ENCODE peak calls at places on chromosome 2, in seven cellular contexts. Q, L, B, H, D, R and G are unnamed samples.

GRCh38 chr2:144515694-144516416 is 4.1 kb downstream of the ZEB2 start:
- DNase-seq in Q (peak), L (no peak), B (peak), H (no peak), D (no peak), R (peak), G (peak)

GRCh38 chr2:237745250-237745613 is 53.3 kb upstream of the RBM44 start:
- DNase-seq in Q (no peak), L (no peak), B (no peak), H (no peak), D (no peak), R (no peak), G (no peak)

GRCh38 chr2:152396051-152396511 is 61.1 kb downstream of the FMNL2 start:
- DNase-seq in Q (no peak), L (no peak), B (no peak), H (no peak), D (no peak), R (no peak), G (no peak)

GRCh38 chr2:240567137-240567871 is 980 bp upstream of the RNPEPL1 start:
- DNase-seq in Q (peak), L (no peak), B (peak), H (peak), D (no peak), R (no peak), G (no peak)

GRCh38 chr2:149365826-149366583 is 35.6 kb downstream of the LYPD6 start:
- DNase-seq in Q (no peak), L (no peak), B (no peak), H (peak), D (no peak), R (no peak), G (peak)

GRCh38 chr2:174326880-174327558 is 7.7 kb upstream of the SP9 start:
- DNase-seq in Q (no peak), L (no peak), B (no peak), H (no peak), D (no peak), R (no peak), G (no peak)

GRCh38 chr2:20561703-20562454 is 89.0 kb downstream of the HS1BP3 start:
- DNase-seq in Q (no peak), L (no peak), B (no peak), H (no peak), D (peak), R (peak), G (peak)

GRCh38 chr2:71492112-71492511 is 38.8 kb downstream of the DYSF start:
- DNase-seq in Q (no peak), L (no peak), B (no peak), H (no peak), D (no peak), R (peak), G (no peak)

GRCh38 chr2:27652790-27653189 is 10.6 kb downstream of the SUPT7L start:
- DNase-seq in Q (no peak), L (no peak), B (no peak), H (no peak), D (no peak), R (no peak), G (no peak)

GRCh38 chr2:181362561-181362960 is 94.6 kb upstream of the ITGA4 start:
- DNase-seq in Q (no peak), L (no peak), B (no peak), H (no peak), D (no peak), R (no peak), G (no peak)

GRCh38 chr2:233252227-233252626 is 754 bp downstream of the ATG16L1 start:
- DNase-seq in Q (no peak), L (no peak), B (peak), H (no peak), D (no peak), R (peak), G (no peak)

GRCh38 chr2:25000503-25001328 is 29.0 kb upstream of the DNAJC27 start:
- DNase-seq in Q (no peak), L (no peak), B (no peak), H (no peak), D (no peak), R (no peak), G (no peak)

GRCh38 chr2:58319481-58319880 is 78.4 kb upstream of the FANCL start:
- DNase-seq in Q (no peak), L (no peak), B (no peak), H (no peak), D (no peak), R (no peak), G (no peak)

GRCh38 chr2:207283356-207283755 is 117.6 kb upstream of the KLF7 start:
- DNase-seq in Q (peak), L (no peak), B (peak), H (no peak), D (no peak), R (no peak), G (no peak)

GRCh38 chr2:101972621-101973434 is 18.9 kb upstream of the IL1R2 start:
- DNase-seq in Q (peak), L (no peak), B (peak), H (no peak), D (no peak), R (no peak), G (no peak)

GRCh38 chr2:240962371-240963064 is 35.9 kb upstream of the SNED1 start:
- DNase-seq in Q (no peak), L (no peak), B (peak), H (no peak), D (no peak), R (peak), G (peak)

GRCh38 chr2:118222643-118223486 is 134.6 kb downstream of the INSIG2 start:
- DNase-seq in Q (no peak), L (no peak), B (no peak), H (no peak), D (no peak), R (no peak), G (no peak)

GRCh38 chr2:51469102-51469501 is 437.2 kb upstream of the NRXN1 start:
- DNase-seq in Q (no peak), L (no peak), B (no peak), H (no peak), D (no peak), R (no peak), G (no peak)

GRCh38 chr2:109185801-109186570 is 57.0 kb downstream of the SH3RF3 start:
- DNase-seq in Q (no peak), L (no peak), B (no peak), H (no peak), D (peak), R (no peak), G (no peak)

GRCh38 chr2:120726245-120726644 is 9.4 kb upstream of the GLI2 start:
- DNase-seq in Q (no peak), L (no peak), B (no peak), H (no peak), D (no peak), R (no peak), G (no peak)

GRCh38 chr2:234102112-234102511 is 51.6 kb downstream of the SPP2 start:
- DNase-seq in Q (no peak), L (no peak), B (no peak), H (no peak), D (no peak), R (no peak), G (peak)

GRCh38 chr2:139478191-139478914 is 698.2 kb upstream of the NXPH2 start:
- DNase-seq in Q (no peak), L (no peak), B (no peak), H (no peak), D (no peak), R (no peak), G (no peak)

GRCh38 chr2:88880441-88880953 is 189.0 kb downstream of the RPIA start:
- DNase-seq in Q (peak), L (peak), B (peak), H (peak), D (peak), R (peak), G (peak)

GRCh38 chr2:215799194-215799593 is 214.2 kb downstream of the MREG start:
- DNase-seq in Q (no peak), L (no peak), B (no peak), H (no peak), D (no peak), R (no peak), G (no peak)